ENCODE peak calls at places on chromosomes 4 and X, in five cellular contexts. X is spleen, C is uterus, T is K562, V is adrenal gland. U is an unnamed sample.
A peak's percentile ranks its signal among the peaks of the same experiment; 100 is the strongest.

GRCh38 chr4:176289561-176289960 is 20.5 kb upstream of the ASB5 start:
- DNase-seq in V (no peak), X (no peak), T (no peak), C (no peak), U (no peak)

GRCh38 chrX:71184803-71185495 is 38.1 kb upstream of the GJB1 start:
- DNase-seq in C (no peak), V (no peak), X (no peak), T (no peak), U (no peak)

GRCh38 chr4:16418814-16419213 is 192.5 kb upstream of the TAPT1 start:
- DNase-seq in C (no peak), X (no peak), T (no peak), V (peak; percentile 7), U (no peak)

GRCh38 chr4:169142906-169143305 is 127.8 kb downstream of the SH3RF1 start:
- DNase-seq in C (no peak), V (no peak), X (no peak), T (no peak), U (no peak)

GRCh38 chr4:55819634-55820033 is at the start of gene EXOC1L:
- DNase-seq in T (peak; percentile 52), C (no peak), X (no peak), V (no peak), U (no peak)

GRCh38 chr4:10738826-10739489 is 54.4 kb upstream of the CLNK start:
- DNase-seq in V (no peak), T (no peak), C (no peak), X (no peak), U (no peak)

GRCh38 chr4:109015413-109015810 is 252.6 kb upstream of the ETNPPL start:
- DNase-seq in C (no peak), T (no peak), V (no peak), X (no peak), U (no peak)

GRCh38 chrX:46179748-46180147 is 365.5 kb downstream of the ZNF674 start:
- DNase-seq in V (no peak), T (no peak), X (no peak), C (no peak), U (no peak)

GRCh38 chr4:83828601-83829000 is 292.7 kb downstream of the GPAT3 start:
- DNase-seq in X (no peak), V (no peak), C (no peak), T (no peak), U (no peak)

GRCh38 chr4:15355464-15355863 is 72.4 kb upstream of the C1QTNF7 start:
- DNase-seq in X (no peak), C (no peak), V (no peak), T (no peak), U (no peak)

DNA sequence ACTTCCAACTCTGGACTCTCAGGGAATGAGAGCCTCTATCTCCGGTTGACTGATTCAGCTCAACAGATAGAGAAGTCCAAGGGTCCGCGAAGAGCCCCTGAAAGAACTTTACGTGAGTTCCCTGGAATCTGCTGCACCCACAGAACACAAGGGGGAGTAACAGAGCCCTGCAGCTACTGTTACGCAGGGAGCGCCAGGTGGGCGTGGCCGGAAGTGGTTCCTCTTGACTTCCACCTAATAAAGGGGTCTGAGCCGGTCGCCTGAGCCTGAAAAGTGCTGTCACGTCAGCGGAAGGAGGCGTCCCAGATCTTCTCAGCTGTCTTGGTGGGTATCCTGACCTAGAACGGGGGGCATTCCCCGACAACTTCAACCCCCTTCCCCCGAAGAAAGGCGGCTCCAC is at the start of gene MAGEB6:
- DNase-seq in C (no peak), V (no peak), X (no peak), T (no peak), U (no peak)
- H3K27me3 ChIP-seq in C (no peaks in the 10 kb centered on the region), V (no peaks in the 10 kb centered on the region), X (no peaks in the 10 kb centered on the region), T (no peaks in the 10 kb centered on the region), U (no peaks in the 10 kb centered on the region)

GRCh38 chr4:95361696-95361965 is 187.1 kb downstream of the UNC5C start:
- DNase-seq in T (no peak), X (no peak), C (no peak), V (no peak), U (no peak)

GRCh38 chr4:95360911-95361695 is 187.7 kb downstream of the UNC5C start:
- DNase-seq in T (no peak), V (no peak), C (no peak), X (no peak), U (no peak)

GRCh38 chr4:95363579-95363965 is 185.2 kb downstream of the UNC5C start:
- DNase-seq in V (no peak), T (no peak), C (no peak), X (no peak), U (no peak)

GRCh38 chr4:95362906-95363578 is 185.7 kb downstream of the UNC5C start:
- DNase-seq in V (peak; percentile 13), X (no peak), T (peak; percentile 43), C (peak; percentile 50), U (no peak)

DNA sequence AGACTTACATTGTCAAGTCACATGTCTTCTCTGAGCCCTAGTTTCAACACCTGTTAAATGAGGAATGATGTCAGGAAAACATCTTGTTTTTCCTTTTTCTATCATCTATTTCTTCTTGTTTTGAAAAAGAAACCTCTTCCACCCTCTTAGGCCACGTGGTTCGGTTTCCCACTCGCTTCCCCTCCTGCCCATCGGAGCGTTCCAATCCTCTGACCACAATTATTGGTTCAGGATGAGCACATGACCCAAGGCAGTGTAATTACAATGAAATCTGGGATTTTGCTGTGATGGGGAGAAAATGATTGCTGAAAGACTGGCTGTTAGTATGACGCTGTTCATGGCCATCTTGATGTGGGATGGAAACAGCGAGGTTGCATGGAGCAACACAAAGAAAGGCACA is 186.7 kb downstream of the UNC5C start:
- DNase-seq in V (no peak), X (no peak), C (no peak), T (no peak), U (no peak)
- TF ChIP-seq POLR2A in V (no peak), X (no peak), C (no peak), T (no peak), U (no peak)

GRCh38 chrX:103879339-103879738 is 47.3 kb upstream of the RAB9B start:
- DNase-seq in T (no peak), X (no peak), V (no peak), C (no peak), U (no peak)

GRCh38 chrX:103882999-103883398 is 50.9 kb upstream of the RAB9B start:
- DNase-seq in X (no peak), T (no peak), V (no peak), C (no peak), U (no peak)

GRCh38 chrX:103883533-103883932 is 51.5 kb upstream of the RAB9B start:
- DNase-seq in X (no peak), T (no peak), C (no peak), V (no peak), U (no peak)

GRCh38 chrX:103878466-103879151 is 46.6 kb upstream of the RAB9B start:
- DNase-seq in T (no peak), X (no peak), V (no peak), C (no peak), U (no peak)

GRCh38 chrX:103877571-103877970 is 45.5 kb upstream of the RAB9B start:
- DNase-seq in C (no peak), T (no peak), X (no peak), V (no peak), U (no peak)
- H3K27me3 ChIP-seq in C (no peaks in the 10 kb centered on the region), T (no peaks in the 10 kb centered on the region), X (no peaks in the 10 kb centered on the region), V (peaks cover 10% of the 10 kb centered on the region), U (no peaks in the 10 kb centered on the region)

DNA sequence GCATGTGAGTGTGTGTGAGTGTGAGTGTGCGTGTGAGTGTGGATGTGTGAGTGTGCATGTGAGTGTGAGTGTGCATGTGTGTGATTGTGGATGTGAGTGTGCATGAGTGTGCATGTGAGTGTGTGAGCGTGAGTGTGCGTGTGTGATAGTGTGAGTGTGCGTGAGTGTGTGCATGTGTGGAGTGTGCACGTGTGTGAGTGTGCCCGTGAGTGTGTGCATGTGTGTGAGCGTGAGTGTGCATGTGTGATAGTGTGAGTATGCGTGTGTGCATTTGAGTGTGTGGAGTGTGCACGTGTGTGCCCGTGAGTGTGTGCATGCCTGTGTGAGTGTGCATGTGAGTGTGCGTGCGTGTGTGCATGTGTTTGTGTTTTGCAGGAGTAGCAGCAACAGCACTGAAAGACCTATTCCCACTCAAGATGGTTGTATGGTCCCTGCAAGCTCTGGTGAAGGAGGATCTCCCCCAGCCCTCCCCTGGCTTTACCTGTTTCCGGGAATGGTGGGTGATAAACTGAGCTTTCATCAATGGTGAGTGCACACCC is 30.7 kb upstream of the HELT start:
- DNase-seq in V (no peak), X (no peak), C (no peak), T (no peak), U (no peak)
- TF ChIP-seq POLR2A in V (no peak), X (no peak), C (no peak), T (no peak), U (no peak)

DNA sequence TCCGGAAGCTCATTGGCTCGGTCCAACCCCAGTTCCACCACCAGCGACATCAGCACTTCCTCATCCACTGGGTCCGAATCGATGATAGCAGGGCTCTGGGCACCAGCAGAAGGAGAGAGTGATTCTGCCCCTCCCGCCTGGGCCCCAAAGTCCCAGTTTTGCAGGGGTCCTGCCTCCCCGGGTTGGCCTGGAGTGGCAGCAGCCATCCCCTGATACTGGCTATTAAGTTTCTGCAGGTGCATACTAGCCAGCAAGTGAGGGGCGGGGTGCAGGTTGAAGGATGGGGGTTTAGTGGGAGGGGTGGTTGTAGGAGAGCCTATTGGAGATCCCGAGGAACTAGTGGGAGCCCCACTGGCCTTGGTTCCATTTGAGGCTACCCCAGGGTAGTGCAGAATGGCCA is 3.9 kb downstream of the CITED1 start:
- DNase-seq in T (no peak), X (no peak), V (no peak), C (no peak), U (no peak)
- H3K27me3 ChIP-seq in T (peaks cover 16% of the 10 kb centered on the region), X (peaks cover 91% of the 10 kb centered on the region), V (peaks cover 56% of the 10 kb centered on the region), C (no peaks in the 10 kb centered on the region), U (peaks cover 54% of the 10 kb centered on the region)

DNA sequence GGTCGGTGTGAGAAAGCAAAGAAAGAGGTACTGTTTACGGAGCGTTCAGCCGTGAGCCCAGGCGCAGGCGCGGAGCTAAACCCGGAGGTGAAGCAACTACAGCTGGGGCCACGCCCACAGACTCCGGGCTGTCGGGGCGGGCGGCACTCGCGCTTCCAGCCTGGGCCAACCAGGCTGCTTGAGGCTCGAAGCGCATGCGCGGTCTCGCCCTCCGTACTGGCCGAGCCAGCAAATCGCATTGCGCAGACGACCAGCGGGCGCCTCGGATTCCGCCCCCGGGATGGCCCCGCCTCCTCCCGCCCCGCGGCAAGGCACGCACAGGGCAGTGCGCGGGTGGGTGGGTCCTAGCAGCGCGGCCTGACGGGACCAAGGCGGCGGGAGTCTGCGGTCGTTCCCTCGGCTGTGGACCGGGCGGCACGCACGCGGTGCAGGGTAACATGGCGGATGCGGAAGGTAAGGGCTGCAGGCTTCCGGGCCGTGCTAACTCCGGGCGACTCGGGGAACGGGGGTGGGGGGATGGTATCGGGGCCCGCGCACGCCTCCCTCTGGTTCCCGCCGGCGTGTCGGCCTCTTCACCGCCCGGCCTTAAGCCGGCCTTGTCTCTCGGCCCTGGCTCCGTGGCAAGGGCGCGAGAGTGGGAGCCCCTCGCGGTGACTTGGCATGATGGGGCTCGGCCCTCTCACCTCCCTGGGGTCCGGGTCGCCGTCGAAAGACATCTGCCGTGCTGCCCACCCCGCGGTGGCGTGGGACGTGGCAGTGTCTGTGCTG is at the start of gene DKC1:
- DNase-seq in V (peak; percentile 95), T (peak; percentile 94), C (peak; percentile 94), X (peak; percentile 99), U (peak; percentile 97)
- TF ChIP-seq POLR2A in V (peak; percentile 62), T (peak; percentile 91), C (no peak), X (no peak), U (no peak)

GRCh38 chr4:1004071-1004418 is 7.4 kb upstream of the FGFRL1 start:
- DNase-seq in V (no peak), C (no peak), X (no peak), T (no peak), U (no peak)
- H3K27me3 ChIP-seq in V (peaks cover 42% of the 10 kb centered on the region), C (peaks cover 23% of the 10 kb centered on the region), X (peaks cover 98% of the 10 kb centered on the region), T (no peaks in the 10 kb centered on the region), U (peaks cover 88% of the 10 kb centered on the region)

U was measured in heart left ventricle.